ENCODE peak calls at places on chromosomes 12 and 14, in eight cellular contexts. One of them, this sample, is unnamed. For H3K9me3 and H3K4me1, the result is how much of the 10 kb centered on the place peaks cover.

GRCh38 chr12:52180971-52181628 is 10.7 kb downstream of the KRT80 start:
- DNase-seq in OCI-LY7: no peak
- DNase-seq in fibroblast of lung: peak
- DNase-seq in left lung: peak
- DNase-seq in neural progenitor cell: no peak
- DNase-seq in PC-3: no peak
- DNase-seq in Panc1: no peak
- DNase-seq in stomach: no peak
- DNase-seq in this sample: no peak

GRCh38 chr12:59643576-59643975 is 47.7 kb downstream of the SLC16A7 start:
- DNase-seq in OCI-LY7: no peak
- DNase-seq in fibroblast of lung: no peak
- DNase-seq in left lung: no peak
- DNase-seq in neural progenitor cell: no peak
- DNase-seq in PC-3: no peak
- DNase-seq in Panc1: no peak
- DNase-seq in stomach: no peak
- DNase-seq in this sample: no peak

GRCh38 chr12:52018448-52019122 is 11.8 kb downstream of the TAMALIN start:
- DNase-seq in OCI-LY7: no peak
- DNase-seq in fibroblast of lung: no peak
- DNase-seq in left lung: no peak
- DNase-seq in neural progenitor cell: no peak
- DNase-seq in PC-3: no peak
- DNase-seq in Panc1: no peak
- DNase-seq in stomach: no peak
- DNase-seq in this sample: no peak

GRCh38 chr12:132338781-132339180 is 9.4 kb upstream of the GALNT9 start:
- DNase-seq in OCI-LY7: no peak
- DNase-seq in fibroblast of lung: no peak
- DNase-seq in left lung: no peak
- DNase-seq in neural progenitor cell: no peak
- DNase-seq in PC-3: no peak
- DNase-seq in Panc1: no peak
- DNase-seq in stomach: no peak
- DNase-seq in this sample: no peak

GRCh38 chr14:54567634-54568561 is 970 bp downstream of the SAMD4A start:
- DNase-seq in OCI-LY7: peak
- DNase-seq in fibroblast of lung: peak
- DNase-seq in left lung: peak
- DNase-seq in neural progenitor cell: peak
- DNase-seq in PC-3: peak
- DNase-seq in Panc1: no peak
- DNase-seq in stomach: peak
- DNase-seq in this sample: peak

GRCh38 chr12:26226629-26227375 is 31.4 kb downstream of the SSPN start:
- DNase-seq in OCI-LY7: no peak
- DNase-seq in fibroblast of lung: peak
- DNase-seq in left lung: peak
- DNase-seq in neural progenitor cell: peak
- DNase-seq in PC-3: peak
- DNase-seq in Panc1: no peak
- DNase-seq in stomach: peak
- DNase-seq in this sample: peak

GRCh38 chr14:50044040-50044651 is 72.2 kb downstream of the VCPKMT start:
- DNase-seq in OCI-LY7: peak
- DNase-seq in fibroblast of lung: no peak
- DNase-seq in left lung: no peak
- DNase-seq in neural progenitor cell: no peak
- DNase-seq in PC-3: no peak
- DNase-seq in Panc1: no peak
- DNase-seq in stomach: no peak
- DNase-seq in this sample: no peak

GRCh38 chr14:67680121-67680602 is 5.7 kb upstream of the VTI1B start:
- DNase-seq in OCI-LY7: no peak
- DNase-seq in fibroblast of lung: peak
- DNase-seq in left lung: no peak
- DNase-seq in neural progenitor cell: no peak
- DNase-seq in PC-3: peak
- DNase-seq in Panc1: no peak
- DNase-seq in stomach: no peak
- DNase-seq in this sample: no peak

GRCh38 chr12:113955109-113955970 is 10.8 kb downstream of the RBM19 start:
- DNase-seq in OCI-LY7: peak
- DNase-seq in fibroblast of lung: peak
- DNase-seq in left lung: no peak
- DNase-seq in neural progenitor cell: peak
- DNase-seq in PC-3: peak
- DNase-seq in Panc1: no peak
- DNase-seq in stomach: peak
- DNase-seq in this sample: peak

GRCh38 chr12:57342207-57342691 is 88.6 kb downstream of the R3HDM2 start:
- DNase-seq in OCI-LY7: no peak
- DNase-seq in fibroblast of lung: peak
- DNase-seq in left lung: peak
- DNase-seq in neural progenitor cell: peak
- DNase-seq in PC-3: no peak
- DNase-seq in Panc1: no peak
- DNase-seq in stomach: no peak
- DNase-seq in this sample: no peak

GRCh38 chr12:51346581-51346980 is at the start of gene CELA1:
- DNase-seq in OCI-LY7: no peak
- DNase-seq in fibroblast of lung: no peak
- DNase-seq in left lung: no peak
- DNase-seq in neural progenitor cell: no peak
- DNase-seq in PC-3: no peak
- DNase-seq in Panc1: no peak
- DNase-seq in stomach: no peak
- DNase-seq in this sample: no peak

GRCh38 chr12:30420561-30420960 is 275.1 kb downstream of the IPO8 start:
- DNase-seq in OCI-LY7: no peak
- DNase-seq in fibroblast of lung: peak
- DNase-seq in left lung: no peak
- DNase-seq in neural progenitor cell: no peak
- DNase-seq in PC-3: peak
- DNase-seq in Panc1: no peak
- DNase-seq in stomach: no peak
- DNase-seq in this sample: no peak

GRCh38 chr12:133264173-133264572 is 28.5 kb upstream of the ANHX start:
- DNase-seq in OCI-LY7: no peak
- DNase-seq in fibroblast of lung: no peak
- DNase-seq in left lung: no peak
- DNase-seq in neural progenitor cell: no peak
- DNase-seq in PC-3: no peak
- DNase-seq in Panc1: no peak
- DNase-seq in stomach: no peak
- DNase-seq in this sample: no peak

GRCh38 chr14:37588667-37588955 is 6.4 kb downstream of the FOXA1 start:
- DNase-seq in OCI-LY7: no peak
- DNase-seq in fibroblast of lung: no peak
- DNase-seq in left lung: no peak
- DNase-seq in neural progenitor cell: no peak
- DNase-seq in PC-3: peak
- DNase-seq in Panc1: no peak
- DNase-seq in stomach: no peak
- DNase-seq in this sample: peak

GRCh38 chr12:115172521-115172920 is 488.5 kb upstream of the TBX3 start:
- DNase-seq in OCI-LY7: no peak
- DNase-seq in fibroblast of lung: peak
- DNase-seq in left lung: no peak
- DNase-seq in neural progenitor cell: no peak
- DNase-seq in PC-3: no peak
- DNase-seq in Panc1: no peak
- DNase-seq in stomach: no peak
- DNase-seq in this sample: no peak

GRCh38 chr14:25411933-25412757 is 362.2 kb upstream of the STXBP6 start:
- DNase-seq in OCI-LY7: peak
- DNase-seq in fibroblast of lung: no peak
- DNase-seq in left lung: no peak
- DNase-seq in neural progenitor cell: peak
- DNase-seq in PC-3: peak
- DNase-seq in Panc1: no peak
- DNase-seq in stomach: no peak
- DNase-seq in this sample: no peak

GRCh38 chr12:127205781-127206535 is 1061.0 kb upstream of the TMEM132C start:
- DNase-seq in OCI-LY7: no peak
- DNase-seq in fibroblast of lung: no peak
- DNase-seq in left lung: no peak
- DNase-seq in neural progenitor cell: no peak
- DNase-seq in PC-3: no peak
- DNase-seq in Panc1: no peak
- DNase-seq in stomach: no peak
- DNase-seq in this sample: no peak

GRCh38 chr12:127214196-127214595 is 1052.8 kb upstream of the TMEM132C start:
- DNase-seq in OCI-LY7: no peak
- DNase-seq in fibroblast of lung: no peak
- DNase-seq in left lung: no peak
- DNase-seq in neural progenitor cell: no peak
- DNase-seq in PC-3: no peak
- DNase-seq in Panc1: no peak
- DNase-seq in stomach: no peak
- DNase-seq in this sample: no peak

GRCh38 chr12:127209318-127209717 is 1057.7 kb upstream of the TMEM132C start:
- DNase-seq in OCI-LY7: no peak
- DNase-seq in fibroblast of lung: no peak
- DNase-seq in left lung: no peak
- DNase-seq in neural progenitor cell: no peak
- DNase-seq in PC-3: peak
- DNase-seq in Panc1: no peak
- DNase-seq in stomach: no peak
- DNase-seq in this sample: no peak
- TF ChIP-seq CTCF in OCI-LY7: no peak
- TF ChIP-seq CTCF in fibroblast of lung: no peak
- TF ChIP-seq CTCF in left lung: no peak
- TF ChIP-seq CTCF in neural progenitor cell: no peak
- TF ChIP-seq CTCF in PC-3: no peak
- TF ChIP-seq CTCF in Panc1: no peak
- TF ChIP-seq CTCF in stomach: no peak
- TF ChIP-seq CTCF in this sample: no peak

GRCh38 chr12:46508651-46509050 is 136.1 kb upstream of the SLC38A2 start:
- DNase-seq in OCI-LY7: no peak
- DNase-seq in fibroblast of lung: no peak
- DNase-seq in left lung: no peak
- DNase-seq in neural progenitor cell: no peak
- DNase-seq in PC-3: no peak
- DNase-seq in Panc1: no peak
- DNase-seq in stomach: no peak
- DNase-seq in this sample: no peak

GRCh38 chr12:46506961-46507360 is 134.4 kb upstream of the SLC38A2 start:
- DNase-seq in OCI-LY7: no peak
- DNase-seq in fibroblast of lung: no peak
- DNase-seq in left lung: no peak
- DNase-seq in neural progenitor cell: no peak
- DNase-seq in PC-3: no peak
- DNase-seq in Panc1: no peak
- DNase-seq in stomach: no peak
- DNase-seq in this sample: no peak

GRCh38 chr12:46509135-46509534 is 136.6 kb upstream of the SLC38A2 start:
- DNase-seq in OCI-LY7: no peak
- DNase-seq in fibroblast of lung: no peak
- DNase-seq in left lung: no peak
- DNase-seq in neural progenitor cell: no peak
- DNase-seq in PC-3: no peak
- DNase-seq in Panc1: no peak
- DNase-seq in stomach: no peak
- DNase-seq in this sample: no peak

GRCh38 chr12:46506198-46506597 is 133.6 kb upstream of the SLC38A2 start:
- DNase-seq in OCI-LY7: no peak
- DNase-seq in fibroblast of lung: no peak
- DNase-seq in left lung: no peak
- DNase-seq in neural progenitor cell: no peak
- DNase-seq in PC-3: no peak
- DNase-seq in Panc1: no peak
- DNase-seq in stomach: no peak
- DNase-seq in this sample: no peak

DNA sequence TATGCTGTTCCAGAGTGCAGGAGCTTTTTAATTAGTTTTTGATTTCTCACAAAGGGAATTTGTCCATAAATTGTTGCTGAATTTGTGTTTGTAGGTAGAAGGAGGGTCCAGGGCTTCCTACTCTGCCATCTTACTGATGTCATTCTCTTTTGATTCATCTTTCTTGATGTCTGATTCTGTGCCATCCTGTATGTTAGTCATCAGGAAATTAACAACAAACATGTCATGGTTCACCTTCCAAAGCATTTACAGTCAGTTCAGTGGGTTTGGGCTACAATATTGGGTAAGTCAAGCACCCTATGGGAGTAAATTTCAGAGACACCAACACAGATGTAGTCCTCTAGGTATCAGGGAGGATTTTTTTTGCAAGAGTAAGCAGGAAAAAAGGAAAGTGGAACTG is 135.2 kb upstream of the SLC38A2 start:
- DNase-seq in OCI-LY7: no peak
- DNase-seq in fibroblast of lung: no peak
- DNase-seq in left lung: no peak
- DNase-seq in neural progenitor cell: no peak
- DNase-seq in PC-3: peak
- DNase-seq in Panc1: no peak
- DNase-seq in stomach: no peak
- DNase-seq in this sample: no peak
- H3K9me3 ChIP-seq in OCI-LY7: under half
- H3K9me3 ChIP-seq in fibroblast of lung: under half
- H3K9me3 ChIP-seq in left lung: under half
- H3K9me3 ChIP-seq in neural progenitor cell: under half
- H3K9me3 ChIP-seq in PC-3: under half
- H3K9me3 ChIP-seq in Panc1: under half
- H3K9me3 ChIP-seq in stomach: under half
- H3K9me3 ChIP-seq in this sample: under half

GRCh38 chr12:92140919-92141536 is 4.6 kb downstream of the BTG1 start:
- DNase-seq in OCI-LY7: no peak
- DNase-seq in fibroblast of lung: no peak
- DNase-seq in left lung: no peak
- DNase-seq in neural progenitor cell: no peak
- DNase-seq in PC-3: no peak
- DNase-seq in Panc1: no peak
- DNase-seq in stomach: no peak
- DNase-seq in this sample: no peak
- H3K4me1 ChIP-seq in OCI-LY7: under half
- H3K4me1 ChIP-seq in fibroblast of lung: under half
- H3K4me1 ChIP-seq in left lung: half or more
- H3K4me1 ChIP-seq in neural progenitor cell: under half
- H3K4me1 ChIP-seq in PC-3: under half
- H3K4me1 ChIP-seq in Panc1: half or more
- H3K4me1 ChIP-seq in stomach: under half
- H3K4me1 ChIP-seq in this sample: under half

DNA sequence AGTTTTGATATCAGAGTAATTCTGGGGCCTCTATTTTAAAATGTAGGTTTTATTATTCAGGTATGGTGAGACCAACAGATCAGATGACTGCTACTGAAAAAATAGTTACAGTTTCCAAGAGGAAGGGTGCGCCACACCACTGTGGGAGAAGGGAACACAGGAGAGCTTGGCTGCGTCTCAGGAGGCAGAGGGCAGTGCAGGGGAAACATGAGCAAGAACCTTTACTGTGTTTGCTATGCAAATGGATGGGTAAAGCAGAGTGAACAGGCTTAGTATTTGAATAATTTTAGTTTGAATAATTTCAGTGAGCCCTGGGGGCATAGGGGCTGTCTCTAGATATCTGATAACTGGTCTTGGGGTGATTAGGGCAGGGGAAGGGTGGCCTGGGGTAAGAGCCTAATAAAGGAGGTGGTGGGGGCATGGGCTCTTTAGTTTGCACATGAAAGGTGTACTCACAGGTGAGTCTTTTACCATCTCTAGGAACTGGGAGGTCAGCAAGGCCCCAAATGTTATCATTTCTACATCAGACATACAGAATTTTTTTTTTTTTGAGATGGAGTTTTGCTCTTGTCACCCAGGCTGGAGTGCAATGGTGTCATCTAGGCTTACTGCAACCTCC is 196.8 kb upstream of the NEDD1 start:
- DNase-seq in OCI-LY7: no peak
- DNase-seq in fibroblast of lung: no peak
- DNase-seq in left lung: no peak
- DNase-seq in neural progenitor cell: peak
- DNase-seq in PC-3: peak
- DNase-seq in Panc1: no peak
- DNase-seq in stomach: no peak
- DNase-seq in this sample: no peak
- TF ChIP-seq CTCF in OCI-LY7: no peak
- TF ChIP-seq CTCF in fibroblast of lung: no peak
- TF ChIP-seq CTCF in left lung: no peak
- TF ChIP-seq CTCF in neural progenitor cell: peak
- TF ChIP-seq CTCF in PC-3: peak
- TF ChIP-seq CTCF in Panc1: no peak
- TF ChIP-seq CTCF in stomach: no peak
- TF ChIP-seq CTCF in this sample: no peak

This sample was measured in mucosa of descending colon.